ENCODE peak calls at places on chromosomes 5 and 9, in seven cellular contexts. I is substantia nigra; K is SW 1271; R is naive thymus-derived CD8-positive, alpha-beta T cell; M is pancreas; E is NCI-H510A treated with DMSO at 0.1 percent for 48 hours; T is epithelial cell of prostate. A is an unnamed sample.

GRCh38 chr5:83703059-83703458 is 17.6 kb downstream of the HAPLN1 start:
- DNase-seq in I (no peak), K (no peak), R (no peak), M (no peak), E (no peak), T (no peak), A (no peak)

GRCh38 chr5:141373673-141374317 is at the start of gene PCDHGA6:
- DNase-seq in I (no peak), K (no peak), R (no peak), M (no peak), E (no peak), T (no peak), A (no peak)

GRCh38 chr5:390571-391491 is 52.1 kb upstream of the EXOC3 start:
- DNase-seq in I (no peak), K (no peak), R (peak; percentile 8), M (no peak), E (peak; percentile 73), T (no peak), A (peak; percentile 11)

GRCh38 chr5:103476776-103477175 is 85.8 kb downstream of the NUDT12 start:
- DNase-seq in I (no peak), K (no peak), R (no peak), M (no peak), E (no peak), T (no peak), A (no peak)

GRCh38 chr5:148928141-148928540 is 101.7 kb downstream of the ADRB2 start:
- DNase-seq in I (no peak), K (no peak), R (no peak), M (no peak), E (no peak), T (no peak), A (no peak)

GRCh38 chr9:126223798-126224531 is 102.7 kb upstream of the MVB12B start:
- DNase-seq in I (no peak), K (no peak), R (no peak), M (no peak), E (no peak), T (no peak), A (no peak)

GRCh38 chr5:80282054-80282453 is 26.2 kb upstream of the SERINC5 start:
- DNase-seq in I (no peak), K (no peak), R (no peak), M (no peak), E (peak; percentile 11), T (no peak), A (no peak)

GRCh38 chr5:135119497-135119896 is 85.5 kb upstream of the PITX1 start:
- DNase-seq in I (no peak), K (no peak), R (no peak), M (no peak), E (no peak), T (no peak), A (no peak)

GRCh38 chr9:120212153-120212852 is 367.7 kb downstream of the CDK5RAP2 start:
- DNase-seq in I (no peak), K (no peak), R (no peak), M (no peak), E (no peak), T (no peak), A (no peak)

GRCh38 chr5:135172718-135173117 is 138.7 kb upstream of the PITX1 start:
- DNase-seq in I (no peak), K (no peak), R (no peak), M (no peak), E (no peak), T (no peak), A (no peak)

GRCh38 chr5:111950660-111951059 is 193.7 kb upstream of the NREP start:
- DNase-seq in I (no peak), K (no peak), R (no peak), M (no peak), E (no peak), T (no peak), A (no peak)

A was measured in D721Med.